ENCODE peak calls at places on chromosomes 16 and 17, in nine cellular contexts. P is activated T-cell treated with anti-CD3 and anti-CD28 coated beads for 48 hours; U is progenitor cell of endocrine pancreas; J is brain pericyte; X is effector memory CD8-positive, alpha-beta T cell; K is activated effector memory CD4-positive, alpha-beta T cell treated with anti-CD3 and anti-CD28 coated beads, Interleukin-2, amount 50 U/mL, for 16 hours; A is left lung; Y is stimulated activated CD4-positive, alpha-beta T cell treated with anti-CD3 and anti-CD28 coated beads, Interleukin-2, amount 100 ng/mL, for 24 hours; M is T47D. E is an unnamed sample.

GRCh38 chr17:82356845-82357355 is 2.1 kb upstream of the TEX19 start:
- DNase-seq in P (no peak), U (no peak), J (no peak), X (no peak), K (no peak), A (no peak), Y (no peak), M (peak; percentile 71), E (no peak)

GRCh38 chr17:80105762-80106161 is 4.4 kb downstream of the GAA start:
- DNase-seq in P (no peak), U (no peak), J (peak; percentile 82), X (no peak), K (no peak), A (peak; percentile 82), Y (no peak), M (no peak), E (no peak)

GRCh38 chr16:12739738-12740137 is 63.9 kb downstream of the CPPED1 start:
- DNase-seq in P (no peak), U (no peak), J (no peak), X (no peak), K (no peak), A (no peak), Y (no peak), M (no peak), E (no peak)

GRCh38 chr17:4950075-4950756 is 703 bp upstream of the ENO3 start:
- DNase-seq in P (no peak), U (no peak), J (no peak), X (no peak), K (peak; percentile 79), A (peak; percentile 91), Y (peak; percentile 49), M (no peak), E (peak; percentile 74)

GRCh38 chr17:81219476-81220180 is 3.1 kb downstream of the CEP131 start:
- DNase-seq in P (no peak), U (no peak), J (no peak), X (no peak), K (no peak), A (no peak), Y (no peak), M (no peak), E (no peak)

GRCh38 chr17:10698116-10698818 is 873 bp downstream of the ADPRM start:
- DNase-seq in P (no peak), U (no peak), J (no peak), X (no peak), K (no peak), A (no peak), Y (no peak), M (no peak), E (no peak)

GRCh38 chr16:79284760-79285159 is 315.8 kb downstream of the MAF start:
- DNase-seq in P (no peak), U (no peak), J (no peak), X (no peak), K (no peak), A (no peak), Y (no peak), M (no peak), E (no peak)

GRCh38 chr17:41394254-41395016 is 3.0 kb downstream of the KRT31 start:
- DNase-seq in P (no peak), U (no peak), J (no peak), X (no peak), K (no peak), A (no peak), Y (no peak), M (no peak), E (no peak)

GRCh38 chr17:2996938-2997670 is 66.3 kb downstream of the OR1D5 start:
- DNase-seq in P (no peak), U (no peak), J (no peak), X (no peak), K (peak; percentile 28), A (peak; percentile 22), Y (no peak), M (no peak), E (no peak)

GRCh38 chr16:27980076-27980775 is 83.3 kb downstream of the GSG1L start:
- DNase-seq in P (no peak), U (no peak), J (no peak), X (no peak), K (peak; percentile 49), A (no peak), Y (no peak), M (no peak), E (no peak)

GRCh38 chr16:64738321-64738960 is 383.4 kb downstream of the CDH11 start:
- DNase-seq in P (no peak), U (no peak), J (no peak), X (no peak), K (no peak), A (no peak), Y (no peak), M (no peak), E (no peak)

GRCh38 chr16:964696-965395 is 5.9 kb downstream of the LMF1 start:
- DNase-seq in P (peak; percentile 33), U (no peak), J (no peak), X (peak; percentile 50), K (peak; percentile 91), A (peak; percentile 81), Y (peak; percentile 75), M (peak; percentile 72), E (no peak)

GRCh38 chr17:40499551-40500189 is 1.8 kb downstream of the TNS4 start:
- DNase-seq in P (no peak), U (peak; percentile 37), J (no peak), X (no peak), K (no peak), A (peak; percentile 90), Y (no peak), M (peak; percentile 96), E (peak; percentile 92)

GRCh38 chr17:74840989-74841666 is 18.6 kb downstream of the GRIN2C start:
- DNase-seq in P (no peak), U (no peak), J (peak; percentile 50), X (no peak), K (no peak), A (peak; percentile 80), Y (no peak), M (no peak), E (peak; percentile 65)

GRCh38 chr17:55577687-55578086 is 66.4 kb upstream of the SMIM36 start:
- DNase-seq in P (peak; percentile 13), U (no peak), J (no peak), X (no peak), K (peak; percentile 78), A (peak; percentile 76), Y (peak; percentile 62), M (no peak), E (no peak)

GRCh38 chr16:14501331-14502255 is 128.5 kb downstream of the PARN start:
- DNase-seq in P (no peak), U (no peak), J (peak; percentile 70), X (no peak), K (no peak), A (peak; percentile 86), Y (no peak), M (peak; percentile 82), E (peak; percentile 88)

GRCh38 chr16:23434380-23434779 is 18.6 kb downstream of the COG7 start:
- DNase-seq in P (no peak), U (no peak), J (peak; percentile 24), X (peak; percentile 35), K (no peak), A (no peak), Y (peak; percentile 21), M (peak; percentile 86), E (no peak)